ENCODE peak calls at places on chromosomes 4 and X, in eight cellular contexts. I, K, N, E, C, X, R and B are unnamed samples.
A peak's percentile ranks its signal among the peaks of the same experiment; 100 is the strongest.

GRCh38 chrX:134782796-134783195 is 124.5 kb upstream of the PLAC1 start:
- DNase-seq in C (no peak), I (no peak), X (no peak), K (peak; percentile 35), E (no peak), N (no peak), R (peak; percentile 59), B (no peak)

GRCh38 chr4:84171871-84172270 is 327.2 kb downstream of the NKX6-1 start:
- DNase-seq in K (peak; percentile 1), X (no peak), E (no peak), I (no peak), N (no peak), R (no peak), C (no peak), B (no peak)

GRCh38 chr4:45944000-45944399 is 179.9 kb downstream of the GABRG1 start:
- DNase-seq in C (no peak), R (no peak), K (peak; percentile 10), E (no peak), I (no peak), X (no peak), N (no peak), B (no peak)

GRCh38 chr4:3371581-3372001 is 70.2 kb upstream of the HGFAC start:
- DNase-seq in R (peak; percentile 21), C (no peak), I (no peak), X (no peak), N (no peak), E (peak; percentile 58), K (no peak), B (peak; percentile 13)

GRCh38 chrX:73400136-73400748 is 46.6 kb upstream of the CDX4 start:
- DNase-seq in X (no peak), E (no peak), I (no peak), R (no peak), N (no peak), C (no peak), K (no peak), B (no peak)

GRCh38 chr4:109410776-109411175 is 22.8 kb upstream of the SEC24B start:
- DNase-seq in K (no peak), R (peak; percentile 53), C (no peak), X (no peak), I (no peak), E (no peak), N (peak; percentile 19), B (no peak)

GRCh38 chr4:180150818-180151217 is 2092.4 kb upstream of the TENM3 start:
- DNase-seq in R (peak; percentile 12), X (no peak), C (no peak), I (no peak), E (no peak), K (no peak), N (peak; percentile 8), B (no peak)

GRCh38 chr4:20305976-20306375 is 54.3 kb downstream of the SLIT2 start:
- DNase-seq in I (no peak), X (no peak), C (no peak), N (no peak), R (peak; percentile 59), K (no peak), E (no peak), B (no peak)

GRCh38 chrX:46803140-46803539 is 33.7 kb upstream of the RP2 start:
- DNase-seq in C (no peak), I (no peak), N (no peak), E (no peak), X (no peak), R (no peak), K (peak; percentile 2), B (no peak)

GRCh38 chr4:25795566-25796454 is 67.0 kb downstream of the SEL1L3 start:
- DNase-seq in I (no peak), C (no peak), K (no peak), N (no peak), E (no peak), R (peak; percentile 83), X (no peak), B (no peak)

GRCh38 chrX:120512627-120513026 is 43.5 kb upstream of the LAMP2 start:
- DNase-seq in R (no peak), E (no peak), N (no peak), C (no peak), I (no peak), K (no peak), X (no peak), B (no peak)

GRCh38 chrX:39859991-39860861 is 237.5 kb downstream of the BCOR start:
- DNase-seq in X (peak; percentile 89), K (peak; percentile 76), N (peak; percentile 27), I (no peak), R (peak; percentile 91), C (no peak), E (no peak), B (peak; percentile 76)
- TF ChIP-seq POLR2A in X (no peak), K (no peak), N (no peak), I (no peak), R (no peak), C (no peak), E (no peak), B (no peak)

DNA sequence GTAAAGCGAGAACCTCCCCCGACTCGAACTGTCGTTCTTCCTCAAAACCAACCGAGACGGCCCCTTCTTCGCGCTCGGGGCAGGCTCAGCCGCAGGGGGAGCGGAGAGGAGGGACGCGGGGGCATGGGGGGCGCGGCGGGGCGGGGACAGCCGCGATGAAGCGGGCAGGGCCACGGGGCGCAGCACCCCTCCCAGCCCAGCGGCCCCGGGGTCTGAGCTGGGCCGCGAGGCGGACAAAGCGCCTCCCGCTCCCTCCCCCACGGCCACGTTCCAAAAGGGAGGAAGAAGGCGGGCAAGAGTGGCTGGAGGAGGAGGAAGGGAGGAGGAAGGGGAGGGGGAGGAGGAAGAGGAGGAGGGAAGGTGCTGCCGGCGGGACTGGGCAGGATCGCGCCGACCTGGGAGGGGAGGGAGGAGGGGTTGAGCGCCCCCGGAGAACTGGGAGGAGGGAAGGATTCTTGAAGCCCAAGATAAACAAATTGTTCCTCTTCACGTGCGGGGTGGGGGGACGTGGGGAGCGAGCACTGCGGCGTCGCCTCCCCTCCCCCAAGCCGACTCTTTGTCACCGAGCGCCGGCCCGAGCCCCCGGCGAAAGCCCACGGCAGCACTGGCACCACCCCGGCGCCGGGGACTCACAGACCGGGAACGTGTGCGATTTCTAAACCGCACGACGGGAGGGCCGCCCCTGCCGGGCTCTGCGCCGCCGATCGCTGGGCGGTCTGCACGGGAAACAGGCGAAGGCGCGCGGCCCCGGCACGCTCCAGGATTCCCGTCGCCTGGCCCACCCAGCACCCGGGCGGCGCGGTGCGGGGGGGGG is 2.9 kb downstream of the MAML3 start:
- DNase-seq in X (no peak), E (peak; percentile 93), N (peak; percentile 79), R (peak; percentile 97), C (peak; percentile 90), K (peak; percentile 75), I (peak; percentile 78), B (peak; percentile 87)
- TF ChIP-seq POLR2A in X (no peak), E (peak; percentile 39), N (no peak), R (peak; percentile 80), C (no peak), K (no peak), I (peak; percentile 57), B (peak; percentile 18)

DNA sequence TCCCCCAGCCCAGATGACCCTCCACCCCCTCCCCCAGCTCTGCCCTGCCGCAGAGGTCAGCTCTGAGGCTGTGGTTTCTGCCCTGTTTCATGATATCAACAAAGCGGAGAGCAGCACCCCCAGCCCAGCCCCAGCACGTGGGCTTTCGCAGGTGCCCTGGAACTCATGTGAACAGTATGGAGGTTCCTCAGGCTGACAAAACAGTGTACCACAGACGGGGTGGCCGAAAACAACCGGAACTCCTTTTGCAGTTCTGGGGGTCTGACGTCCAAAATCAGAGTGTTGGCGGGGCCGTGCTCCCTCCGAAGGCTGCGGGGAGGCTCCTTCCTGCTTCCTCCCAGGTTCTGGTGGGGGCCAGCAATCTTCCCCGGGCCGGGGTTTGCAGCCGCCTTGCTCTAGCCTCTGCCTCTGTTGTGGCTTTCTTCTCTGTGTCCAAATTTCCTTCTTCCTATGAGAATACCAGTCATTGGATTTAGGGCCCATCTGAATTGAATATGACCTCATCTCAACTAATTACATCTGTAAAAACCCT is 7.9 kb upstream of the PSAPL1 start:
- DNase-seq in R (no peak), E (no peak), N (no peak), X (no peak), K (no peak), C (no peak), I (no peak), B (no peak)
- TF ChIP-seq POLR2A in R (no peak), E (no peak), N (no peak), X (no peak), K (no peak), C (no peak), I (no peak), B (no peak)

DNA sequence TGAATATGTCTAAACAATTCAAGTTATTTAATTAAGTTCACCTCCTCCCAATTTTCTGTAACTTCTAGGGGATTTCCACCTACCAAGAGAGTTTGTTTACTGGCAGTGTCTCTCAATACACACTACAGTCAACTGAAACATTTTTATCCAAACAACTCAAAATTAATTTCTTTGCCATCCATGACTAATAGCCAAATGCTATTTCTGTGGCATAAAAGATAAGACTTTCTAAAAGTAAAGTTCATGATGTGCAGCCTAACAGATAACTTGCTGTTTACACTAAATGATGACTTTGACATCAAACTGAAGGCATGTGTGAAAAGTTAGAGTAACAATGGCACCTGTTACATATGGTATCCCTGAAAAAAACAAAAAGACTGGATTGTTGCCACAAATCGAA is 7.3 kb downstream of the TAB3 start:
- DNase-seq in N (no peak), I (no peak), K (peak; percentile 9), R (no peak), X (no peak), E (no peak), C (no peak), B (no peak)
- TF ChIP-seq POLR2A in N (no peak), I (no peak), K (no peak), R (no peak), X (no peak), E (no peak), C (no peak), B (no peak)

DNA sequence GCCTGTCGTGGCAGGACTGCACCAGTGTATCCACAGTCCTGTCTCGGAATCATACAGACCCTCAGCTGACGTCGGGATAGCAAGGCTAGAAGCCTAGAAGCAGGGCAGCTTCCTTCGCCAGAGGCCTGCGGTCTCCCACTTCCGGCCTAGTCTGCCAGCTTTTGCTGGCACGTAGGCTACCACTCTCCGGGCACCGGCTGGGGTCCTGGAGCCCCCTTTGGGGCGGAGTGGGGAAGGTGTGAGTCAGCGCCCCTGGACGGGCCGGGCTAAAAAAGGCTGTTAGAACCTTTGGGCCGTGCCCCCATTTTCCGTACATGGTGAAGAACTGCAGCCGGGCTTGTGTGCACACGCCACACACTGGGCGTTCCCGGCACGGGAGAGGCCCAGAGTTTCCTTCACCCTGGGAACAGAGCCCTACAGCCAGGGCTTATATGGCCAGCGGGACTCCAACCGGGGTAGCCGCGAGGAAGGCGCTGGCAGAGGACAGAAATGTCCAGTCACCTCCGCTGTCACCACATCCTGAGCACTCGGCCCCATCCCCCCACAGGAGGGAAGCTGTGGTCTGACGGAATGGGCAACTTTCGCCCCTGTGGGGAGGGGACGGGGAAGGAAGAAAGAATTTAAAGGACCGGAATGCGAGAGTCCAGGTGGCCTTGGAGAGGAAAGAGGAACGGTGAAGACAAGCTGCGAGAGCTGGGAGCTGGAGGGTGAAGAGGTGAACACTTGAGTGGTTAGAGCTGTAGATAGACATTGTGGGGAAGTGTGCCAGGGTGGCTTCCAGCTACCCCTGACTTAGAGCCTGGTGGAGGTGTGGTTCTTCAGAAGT is 4.6 kb downstream of the MAGIX start:
- DNase-seq in E (peak; percentile 72), C (peak; percentile 81), X (peak; percentile 51), K (peak; percentile 78), N (no peak), I (peak; percentile 24), R (peak; percentile 73), B (peak; percentile 77)
- TF ChIP-seq POLR2A in E (peak; percentile 60), C (no peak), X (no peak), K (peak; percentile 56), N (peak; percentile 19), I (peak; percentile 49), R (peak; percentile 40), B (peak; percentile 35)